ENCODE peak calls at places on chromosomes 7 and 10, in ten cellular contexts. One of them, this sample, is unnamed.

GRCh38 chr10:31927597-31928530 is 767 bp downstream of the ARHGAP12 start:
- DNase-seq in GM23248: peak; percentile 76
- DNase-seq in NCI-H1436: peak; percentile 37
- DNase-seq in T follicular helper cell: peak; percentile 37
- DNase-seq in skeletal muscle cell: no peak
- DNase-seq in epithelial cell of esophagus: peak; percentile 51
- DNase-seq in HT-29: peak; percentile 63
- DNase-seq in fibroblast of pulmonary artery: peak; percentile 46
- DNase-seq in mammary epithelial cell: peak; percentile 52
- DNase-seq in GM12892: peak; percentile 31
- DNase-seq in this sample: no peak

GRCh38 chr10:16686081-16686902 is 130.9 kb downstream of the RSU1 start:
- DNase-seq in GM23248: no peak
- DNase-seq in NCI-H1436: peak; percentile 7
- DNase-seq in T follicular helper cell: no peak
- DNase-seq in skeletal muscle cell: no peak
- DNase-seq in epithelial cell of esophagus: no peak
- DNase-seq in HT-29: no peak
- DNase-seq in fibroblast of pulmonary artery: no peak
- DNase-seq in mammary epithelial cell: no peak
- DNase-seq in GM12892: no peak
- DNase-seq in this sample: no peak

GRCh38 chr10:116475866-116476265 is 48.2 kb downstream of the PNLIPRP3 start:
- DNase-seq in GM23248: no peak
- DNase-seq in NCI-H1436: no peak
- DNase-seq in T follicular helper cell: no peak
- DNase-seq in skeletal muscle cell: no peak
- DNase-seq in epithelial cell of esophagus: no peak
- DNase-seq in HT-29: no peak
- DNase-seq in fibroblast of pulmonary artery: no peak
- DNase-seq in mammary epithelial cell: no peak
- DNase-seq in GM12892: no peak
- DNase-seq in this sample: no peak

GRCh38 chr10:63629363-63630084 is 108.3 kb downstream of the REEP3 start:
- DNase-seq in GM23248: peak; percentile 99
- DNase-seq in NCI-H1436: peak; percentile 80
- DNase-seq in T follicular helper cell: peak; percentile 63
- DNase-seq in skeletal muscle cell: peak; percentile 98
- DNase-seq in epithelial cell of esophagus: peak; percentile 97
- DNase-seq in HT-29: peak; percentile 98
- DNase-seq in fibroblast of pulmonary artery: peak; percentile 99
- DNase-seq in mammary epithelial cell: peak; percentile 97
- DNase-seq in GM12892: peak; percentile 23
- DNase-seq in this sample: peak; percentile 99

GRCh38 chr10:87818505-87819273 is 663 bp upstream of the ATAD1 start:
- DNase-seq in GM23248: peak; percentile 63
- DNase-seq in NCI-H1436: peak; percentile 50
- DNase-seq in T follicular helper cell: peak; percentile 50
- DNase-seq in skeletal muscle cell: no peak
- DNase-seq in epithelial cell of esophagus: peak; percentile 47
- DNase-seq in HT-29: peak; percentile 63
- DNase-seq in fibroblast of pulmonary artery: peak; percentile 31
- DNase-seq in mammary epithelial cell: peak; percentile 55
- DNase-seq in GM12892: peak; percentile 19
- DNase-seq in this sample: no peak

GRCh38 chr10:48496831-48497792 is 107.8 kb downstream of the ARHGAP22 start:
- DNase-seq in GM23248: peak; percentile 90
- DNase-seq in NCI-H1436: no peak
- DNase-seq in T follicular helper cell: no peak
- DNase-seq in skeletal muscle cell: peak; percentile 45
- DNase-seq in epithelial cell of esophagus: peak; percentile 54
- DNase-seq in HT-29: peak; percentile 25
- DNase-seq in fibroblast of pulmonary artery: peak; percentile 72
- DNase-seq in mammary epithelial cell: peak; percentile 42
- DNase-seq in GM12892: no peak
- DNase-seq in this sample: peak; percentile 56

GRCh38 chr7:149420006-149420405 is 40.9 kb downstream of the ZNF777 start:
- DNase-seq in GM23248: no peak
- DNase-seq in NCI-H1436: no peak
- DNase-seq in T follicular helper cell: no peak
- DNase-seq in skeletal muscle cell: no peak
- DNase-seq in epithelial cell of esophagus: no peak
- DNase-seq in HT-29: no peak
- DNase-seq in fibroblast of pulmonary artery: no peak
- DNase-seq in mammary epithelial cell: no peak
- DNase-seq in GM12892: no peak
- DNase-seq in this sample: no peak

GRCh38 chr7:19268737-19269136 is 123.5 kb upstream of the FERD3L start:
- DNase-seq in GM23248: peak; percentile 44
- DNase-seq in NCI-H1436: no peak
- DNase-seq in T follicular helper cell: no peak
- DNase-seq in skeletal muscle cell: peak; percentile 29
- DNase-seq in epithelial cell of esophagus: peak; percentile 32
- DNase-seq in HT-29: no peak
- DNase-seq in fibroblast of pulmonary artery: peak; percentile 42
- DNase-seq in mammary epithelial cell: peak; percentile 13
- DNase-seq in GM12892: no peak
- DNase-seq in this sample: no peak

GRCh38 chr7:131103997-131104396 is 223.7 kb upstream of the MKLN1 start:
- DNase-seq in GM23248: peak; percentile 90
- DNase-seq in NCI-H1436: no peak
- DNase-seq in T follicular helper cell: no peak
- DNase-seq in skeletal muscle cell: peak; percentile 73
- DNase-seq in epithelial cell of esophagus: no peak
- DNase-seq in HT-29: no peak
- DNase-seq in fibroblast of pulmonary artery: peak; percentile 86
- DNase-seq in mammary epithelial cell: peak; percentile 68
- DNase-seq in GM12892: no peak
- DNase-seq in this sample: no peak

GRCh38 chr7:5231116-5231515 is 41.1 kb downstream of the WIPI2 start:
- DNase-seq in GM23248: no peak
- DNase-seq in NCI-H1436: no peak
- DNase-seq in T follicular helper cell: no peak
- DNase-seq in skeletal muscle cell: no peak
- DNase-seq in epithelial cell of esophagus: no peak
- DNase-seq in HT-29: no peak
- DNase-seq in fibroblast of pulmonary artery: no peak
- DNase-seq in mammary epithelial cell: no peak
- DNase-seq in GM12892: no peak
- DNase-seq in this sample: no peak

GRCh38 chr7:74449809-74450397 is 3.8 kb upstream of the GTF2IRD1 start:
- DNase-seq in GM23248: peak; percentile 63
- DNase-seq in NCI-H1436: peak; percentile 44
- DNase-seq in T follicular helper cell: peak; percentile 54
- DNase-seq in skeletal muscle cell: no peak
- DNase-seq in epithelial cell of esophagus: peak; percentile 57
- DNase-seq in HT-29: peak; percentile 87
- DNase-seq in fibroblast of pulmonary artery: peak; percentile 68
- DNase-seq in mammary epithelial cell: no peak
- DNase-seq in GM12892: peak; percentile 75
- DNase-seq in this sample: no peak

GRCh38 chr10:182441-183201 is 47.4 kb downstream of the ZMYND11 start:
- DNase-seq in GM23248: no peak
- DNase-seq in NCI-H1436: no peak
- DNase-seq in T follicular helper cell: no peak
- DNase-seq in skeletal muscle cell: no peak
- DNase-seq in epithelial cell of esophagus: peak; percentile 50
- DNase-seq in HT-29: no peak
- DNase-seq in fibroblast of pulmonary artery: peak; percentile 52
- DNase-seq in mammary epithelial cell: no peak
- DNase-seq in GM12892: no peak
- DNase-seq in this sample: no peak

This sample was measured in fibroblast of the conjunctiva.